ENCODE peak calls at places on chromosomes 13 and 19, in ten cellular contexts. One of them, this sample, is unnamed.

GRCh38 chr19:35206379-35206778 is 22.2 kb downstream of the FAM187B start:
- DNase-seq in GM23338: no peak
- DNase-seq in stimulated activated CD4-positive, alpha-beta T cell treated with anti-CD3 and anti-CD28 coated beads, Interleukin-1b, Interleukin-23, amount 100 ng/mL, for 1 hour: no peak
- DNase-seq in foreskin fibroblast: no peak
- DNase-seq in neural crest cell: no peak
- DNase-seq in heart right ventricle: no peak
- DNase-seq in stimulated activated CD8-positive, alpha-beta memory T cell treated with anti-CD3 and anti-CD28 coated beads, Interleukin-7, amount 100 ng/mL, for 1 hour: no peak
- DNase-seq in heart left ventricle: no peak
- DNase-seq in HS-5: no peak
- DNase-seq in KG1: no peak
- DNase-seq in this sample: no peak

GRCh38 chr13:109938255-109938936 is 152.0 kb upstream of the IRS2 start:
- DNase-seq in GM23338: no peak
- DNase-seq in stimulated activated CD4-positive, alpha-beta T cell treated with anti-CD3 and anti-CD28 coated beads, Interleukin-1b, Interleukin-23, amount 100 ng/mL, for 1 hour: no peak
- DNase-seq in foreskin fibroblast: peak
- DNase-seq in neural crest cell: no peak
- DNase-seq in heart right ventricle: no peak
- DNase-seq in stimulated activated CD8-positive, alpha-beta memory T cell treated with anti-CD3 and anti-CD28 coated beads, Interleukin-7, amount 100 ng/mL, for 1 hour: no peak
- DNase-seq in heart left ventricle: no peak
- DNase-seq in HS-5: peak
- DNase-seq in KG1: no peak
- DNase-seq in this sample: no peak

GRCh38 chr19:10001899-10002298 is 8.4 kb downstream of the COL5A3 start:
- DNase-seq in GM23338: peak
- DNase-seq in stimulated activated CD4-positive, alpha-beta T cell treated with anti-CD3 and anti-CD28 coated beads, Interleukin-1b, Interleukin-23, amount 100 ng/mL, for 1 hour: no peak
- DNase-seq in foreskin fibroblast: peak
- DNase-seq in neural crest cell: peak
- DNase-seq in heart right ventricle: peak
- DNase-seq in stimulated activated CD8-positive, alpha-beta memory T cell treated with anti-CD3 and anti-CD28 coated beads, Interleukin-7, amount 100 ng/mL, for 1 hour: no peak
- DNase-seq in heart left ventricle: peak
- DNase-seq in HS-5: no peak
- DNase-seq in KG1: no peak
- DNase-seq in this sample: peak

GRCh38 chr19:2524840-2525723 is 49.2 kb downstream of the GADD45B start:
- DNase-seq in GM23338: peak
- DNase-seq in stimulated activated CD4-positive, alpha-beta T cell treated with anti-CD3 and anti-CD28 coated beads, Interleukin-1b, Interleukin-23, amount 100 ng/mL, for 1 hour: no peak
- DNase-seq in foreskin fibroblast: peak
- DNase-seq in neural crest cell: no peak
- DNase-seq in heart right ventricle: no peak
- DNase-seq in stimulated activated CD8-positive, alpha-beta memory T cell treated with anti-CD3 and anti-CD28 coated beads, Interleukin-7, amount 100 ng/mL, for 1 hour: no peak
- DNase-seq in heart left ventricle: peak
- DNase-seq in HS-5: no peak
- DNase-seq in KG1: no peak
- DNase-seq in this sample: no peak

GRCh38 chr19:39590265-39590664 is 12.1 kb upstream of the LGALS13 start:
- DNase-seq in GM23338: peak
- DNase-seq in stimulated activated CD4-positive, alpha-beta T cell treated with anti-CD3 and anti-CD28 coated beads, Interleukin-1b, Interleukin-23, amount 100 ng/mL, for 1 hour: no peak
- DNase-seq in foreskin fibroblast: peak
- DNase-seq in neural crest cell: peak
- DNase-seq in heart right ventricle: no peak
- DNase-seq in stimulated activated CD8-positive, alpha-beta memory T cell treated with anti-CD3 and anti-CD28 coated beads, Interleukin-7, amount 100 ng/mL, for 1 hour: no peak
- DNase-seq in heart left ventricle: no peak
- DNase-seq in HS-5: no peak
- DNase-seq in KG1: no peak
- DNase-seq in this sample: no peak

GRCh38 chr13:50075619-50076097 is 60.4 kb downstream of the KCNRG start:
- DNase-seq in GM23338: no peak
- DNase-seq in stimulated activated CD4-positive, alpha-beta T cell treated with anti-CD3 and anti-CD28 coated beads, Interleukin-1b, Interleukin-23, amount 100 ng/mL, for 1 hour: no peak
- DNase-seq in foreskin fibroblast: peak
- DNase-seq in neural crest cell: no peak
- DNase-seq in heart right ventricle: no peak
- DNase-seq in stimulated activated CD8-positive, alpha-beta memory T cell treated with anti-CD3 and anti-CD28 coated beads, Interleukin-7, amount 100 ng/mL, for 1 hour: no peak
- DNase-seq in heart left ventricle: no peak
- DNase-seq in HS-5: no peak
- DNase-seq in KG1: no peak
- DNase-seq in this sample: no peak

GRCh38 chr19:47507924-47508553 is 6.8 kb downstream of the NAPA start:
- DNase-seq in GM23338: peak
- DNase-seq in stimulated activated CD4-positive, alpha-beta T cell treated with anti-CD3 and anti-CD28 coated beads, Interleukin-1b, Interleukin-23, amount 100 ng/mL, for 1 hour: no peak
- DNase-seq in foreskin fibroblast: no peak
- DNase-seq in neural crest cell: no peak
- DNase-seq in heart right ventricle: no peak
- DNase-seq in stimulated activated CD8-positive, alpha-beta memory T cell treated with anti-CD3 and anti-CD28 coated beads, Interleukin-7, amount 100 ng/mL, for 1 hour: no peak
- DNase-seq in heart left ventricle: no peak
- DNase-seq in HS-5: no peak
- DNase-seq in KG1: no peak
- DNase-seq in this sample: no peak

GRCh38 chr19:39557791-39558622 is 18.0 kb upstream of the EID2 start:
- DNase-seq in GM23338: no peak
- DNase-seq in stimulated activated CD4-positive, alpha-beta T cell treated with anti-CD3 and anti-CD28 coated beads, Interleukin-1b, Interleukin-23, amount 100 ng/mL, for 1 hour: no peak
- DNase-seq in foreskin fibroblast: peak
- DNase-seq in neural crest cell: no peak
- DNase-seq in heart right ventricle: no peak
- DNase-seq in stimulated activated CD8-positive, alpha-beta memory T cell treated with anti-CD3 and anti-CD28 coated beads, Interleukin-7, amount 100 ng/mL, for 1 hour: no peak
- DNase-seq in heart left ventricle: no peak
- DNase-seq in HS-5: no peak
- DNase-seq in KG1: no peak
- DNase-seq in this sample: no peak

GRCh38 chr13:26616126-26616525 is 58.6 kb downstream of the WASF3 start:
- DNase-seq in GM23338: no peak
- DNase-seq in stimulated activated CD4-positive, alpha-beta T cell treated with anti-CD3 and anti-CD28 coated beads, Interleukin-1b, Interleukin-23, amount 100 ng/mL, for 1 hour: no peak
- DNase-seq in foreskin fibroblast: peak
- DNase-seq in neural crest cell: no peak
- DNase-seq in heart right ventricle: no peak
- DNase-seq in stimulated activated CD8-positive, alpha-beta memory T cell treated with anti-CD3 and anti-CD28 coated beads, Interleukin-7, amount 100 ng/mL, for 1 hour: no peak
- DNase-seq in heart left ventricle: no peak
- DNase-seq in HS-5: peak
- DNase-seq in KG1: no peak
- DNase-seq in this sample: no peak

GRCh38 chr19:56668676-56669075 is 2.9 kb downstream of the ZNF835 start:
- DNase-seq in GM23338: no peak
- DNase-seq in stimulated activated CD4-positive, alpha-beta T cell treated with anti-CD3 and anti-CD28 coated beads, Interleukin-1b, Interleukin-23, amount 100 ng/mL, for 1 hour: no peak
- DNase-seq in foreskin fibroblast: no peak
- DNase-seq in neural crest cell: no peak
- DNase-seq in heart right ventricle: no peak
- DNase-seq in stimulated activated CD8-positive, alpha-beta memory T cell treated with anti-CD3 and anti-CD28 coated beads, Interleukin-7, amount 100 ng/mL, for 1 hour: no peak
- DNase-seq in heart left ventricle: no peak
- DNase-seq in HS-5: no peak
- DNase-seq in KG1: no peak
- DNase-seq in this sample: no peak

GRCh38 chr19:3061214-3062161 is 807 bp downstream of the TLE5 start:
- DNase-seq in GM23338: no peak
- DNase-seq in stimulated activated CD4-positive, alpha-beta T cell treated with anti-CD3 and anti-CD28 coated beads, Interleukin-1b, Interleukin-23, amount 100 ng/mL, for 1 hour: peak
- DNase-seq in foreskin fibroblast: peak
- DNase-seq in neural crest cell: no peak
- DNase-seq in heart right ventricle: peak
- DNase-seq in stimulated activated CD8-positive, alpha-beta memory T cell treated with anti-CD3 and anti-CD28 coated beads, Interleukin-7, amount 100 ng/mL, for 1 hour: peak
- DNase-seq in heart left ventricle: peak
- DNase-seq in HS-5: no peak
- DNase-seq in KG1: no peak
- DNase-seq in this sample: peak

GRCh38 chr19:41882568-41883462 is at the start of gene ARHGEF1:
- DNase-seq in GM23338: peak
- DNase-seq in stimulated activated CD4-positive, alpha-beta T cell treated with anti-CD3 and anti-CD28 coated beads, Interleukin-1b, Interleukin-23, amount 100 ng/mL, for 1 hour: no peak
- DNase-seq in foreskin fibroblast: peak
- DNase-seq in neural crest cell: no peak
- DNase-seq in heart right ventricle: peak
- DNase-seq in stimulated activated CD8-positive, alpha-beta memory T cell treated with anti-CD3 and anti-CD28 coated beads, Interleukin-7, amount 100 ng/mL, for 1 hour: peak
- DNase-seq in heart left ventricle: peak
- DNase-seq in HS-5: no peak
- DNase-seq in KG1: peak
- DNase-seq in this sample: peak

GRCh38 chr19:16581145-16581970 is 9.1 kb upstream of the SLC35E1 start:
- DNase-seq in GM23338: no peak
- DNase-seq in stimulated activated CD4-positive, alpha-beta T cell treated with anti-CD3 and anti-CD28 coated beads, Interleukin-1b, Interleukin-23, amount 100 ng/mL, for 1 hour: no peak
- DNase-seq in foreskin fibroblast: peak
- DNase-seq in neural crest cell: no peak
- DNase-seq in heart right ventricle: no peak
- DNase-seq in stimulated activated CD8-positive, alpha-beta memory T cell treated with anti-CD3 and anti-CD28 coated beads, Interleukin-7, amount 100 ng/mL, for 1 hour: no peak
- DNase-seq in heart left ventricle: peak
- DNase-seq in HS-5: no peak
- DNase-seq in KG1: no peak
- DNase-seq in this sample: peak

GRCh38 chr19:57025491-57025890 is 94.3 kb upstream of the USP29 start:
- DNase-seq in GM23338: no peak
- DNase-seq in stimulated activated CD4-positive, alpha-beta T cell treated with anti-CD3 and anti-CD28 coated beads, Interleukin-1b, Interleukin-23, amount 100 ng/mL, for 1 hour: no peak
- DNase-seq in foreskin fibroblast: no peak
- DNase-seq in neural crest cell: no peak
- DNase-seq in heart right ventricle: no peak
- DNase-seq in stimulated activated CD8-positive, alpha-beta memory T cell treated with anti-CD3 and anti-CD28 coated beads, Interleukin-7, amount 100 ng/mL, for 1 hour: no peak
- DNase-seq in heart left ventricle: no peak
- DNase-seq in HS-5: no peak
- DNase-seq in KG1: no peak
- DNase-seq in this sample: no peak

GRCh38 chr19:50793558-50794065 is 3.4 kb downstream of the ACP4 start:
- DNase-seq in GM23338: no peak
- DNase-seq in stimulated activated CD4-positive, alpha-beta T cell treated with anti-CD3 and anti-CD28 coated beads, Interleukin-1b, Interleukin-23, amount 100 ng/mL, for 1 hour: no peak
- DNase-seq in foreskin fibroblast: no peak
- DNase-seq in neural crest cell: no peak
- DNase-seq in heart right ventricle: no peak
- DNase-seq in stimulated activated CD8-positive, alpha-beta memory T cell treated with anti-CD3 and anti-CD28 coated beads, Interleukin-7, amount 100 ng/mL, for 1 hour: no peak
- DNase-seq in heart left ventricle: no peak
- DNase-seq in HS-5: no peak
- DNase-seq in KG1: no peak
- DNase-seq in this sample: no peak

GRCh38 chr19:28039677-28040381 is 1173.1 kb downstream of the UQCRFS1 start:
- DNase-seq in GM23338: no peak
- DNase-seq in stimulated activated CD4-positive, alpha-beta T cell treated with anti-CD3 and anti-CD28 coated beads, Interleukin-1b, Interleukin-23, amount 100 ng/mL, for 1 hour: no peak
- DNase-seq in foreskin fibroblast: no peak
- DNase-seq in neural crest cell: no peak
- DNase-seq in heart right ventricle: no peak
- DNase-seq in stimulated activated CD8-positive, alpha-beta memory T cell treated with anti-CD3 and anti-CD28 coated beads, Interleukin-7, amount 100 ng/mL, for 1 hour: no peak
- DNase-seq in heart left ventricle: no peak
- DNase-seq in HS-5: no peak
- DNase-seq in KG1: no peak
- DNase-seq in this sample: no peak

GRCh38 chr13:37868691-37869505 is 674 bp downstream of the TRPC4 start:
- DNase-seq in GM23338: peak
- DNase-seq in stimulated activated CD4-positive, alpha-beta T cell treated with anti-CD3 and anti-CD28 coated beads, Interleukin-1b, Interleukin-23, amount 100 ng/mL, for 1 hour: no peak
- DNase-seq in foreskin fibroblast: peak
- DNase-seq in neural crest cell: peak
- DNase-seq in heart right ventricle: no peak
- DNase-seq in stimulated activated CD8-positive, alpha-beta memory T cell treated with anti-CD3 and anti-CD28 coated beads, Interleukin-7, amount 100 ng/mL, for 1 hour: no peak
- DNase-seq in heart left ventricle: no peak
- DNase-seq in HS-5: no peak
- DNase-seq in KG1: no peak
- DNase-seq in this sample: no peak

GRCh38 chr19:15555759-15556633 is 47.7 kb downstream of the CYP4F22 start:
- DNase-seq in GM23338: peak
- DNase-seq in stimulated activated CD4-positive, alpha-beta T cell treated with anti-CD3 and anti-CD28 coated beads, Interleukin-1b, Interleukin-23, amount 100 ng/mL, for 1 hour: peak
- DNase-seq in foreskin fibroblast: peak
- DNase-seq in neural crest cell: peak
- DNase-seq in heart right ventricle: peak
- DNase-seq in stimulated activated CD8-positive, alpha-beta memory T cell treated with anti-CD3 and anti-CD28 coated beads, Interleukin-7, amount 100 ng/mL, for 1 hour: peak
- DNase-seq in heart left ventricle: peak
- DNase-seq in HS-5: peak
- DNase-seq in KG1: peak
- DNase-seq in this sample: peak

GRCh38 chr19:38429055-38429810 is 3.2 kb upstream of the RASGRP4 start:
- DNase-seq in GM23338: no peak
- DNase-seq in stimulated activated CD4-positive, alpha-beta T cell treated with anti-CD3 and anti-CD28 coated beads, Interleukin-1b, Interleukin-23, amount 100 ng/mL, for 1 hour: no peak
- DNase-seq in foreskin fibroblast: peak
- DNase-seq in neural crest cell: no peak
- DNase-seq in heart right ventricle: no peak
- DNase-seq in stimulated activated CD8-positive, alpha-beta memory T cell treated with anti-CD3 and anti-CD28 coated beads, Interleukin-7, amount 100 ng/mL, for 1 hour: no peak
- DNase-seq in heart left ventricle: no peak
- DNase-seq in HS-5: no peak
- DNase-seq in KG1: no peak
- DNase-seq in this sample: no peak

GRCh38 chr13:44104969-44105368 is 225.3 kb downstream of the LACC1 start:
- DNase-seq in GM23338: no peak
- DNase-seq in stimulated activated CD4-positive, alpha-beta T cell treated with anti-CD3 and anti-CD28 coated beads, Interleukin-1b, Interleukin-23, amount 100 ng/mL, for 1 hour: no peak
- DNase-seq in foreskin fibroblast: no peak
- DNase-seq in neural crest cell: no peak
- DNase-seq in heart right ventricle: no peak
- DNase-seq in stimulated activated CD8-positive, alpha-beta memory T cell treated with anti-CD3 and anti-CD28 coated beads, Interleukin-7, amount 100 ng/mL, for 1 hour: no peak
- DNase-seq in heart left ventricle: no peak
- DNase-seq in HS-5: no peak
- DNase-seq in KG1: no peak
- DNase-seq in this sample: no peak

GRCh38 chr19:53158119-53158656 is 665 bp downstream of the ZNF347 start:
- DNase-seq in GM23338: peak
- DNase-seq in stimulated activated CD4-positive, alpha-beta T cell treated with anti-CD3 and anti-CD28 coated beads, Interleukin-1b, Interleukin-23, amount 100 ng/mL, for 1 hour: no peak
- DNase-seq in foreskin fibroblast: peak
- DNase-seq in neural crest cell: peak
- DNase-seq in heart right ventricle: peak
- DNase-seq in stimulated activated CD8-positive, alpha-beta memory T cell treated with anti-CD3 and anti-CD28 coated beads, Interleukin-7, amount 100 ng/mL, for 1 hour: no peak
- DNase-seq in heart left ventricle: peak
- DNase-seq in HS-5: peak
- DNase-seq in KG1: no peak
- DNase-seq in this sample: peak

GRCh38 chr13:49877629-49878218 is 58.4 kb downstream of the SPRYD7 start:
- DNase-seq in GM23338: peak
- DNase-seq in stimulated activated CD4-positive, alpha-beta T cell treated with anti-CD3 and anti-CD28 coated beads, Interleukin-1b, Interleukin-23, amount 100 ng/mL, for 1 hour: no peak
- DNase-seq in foreskin fibroblast: peak
- DNase-seq in neural crest cell: no peak
- DNase-seq in heart right ventricle: no peak
- DNase-seq in stimulated activated CD8-positive, alpha-beta memory T cell treated with anti-CD3 and anti-CD28 coated beads, Interleukin-7, amount 100 ng/mL, for 1 hour: no peak
- DNase-seq in heart left ventricle: no peak
- DNase-seq in HS-5: no peak
- DNase-seq in KG1: no peak
- DNase-seq in this sample: no peak

GRCh38 chr13:45674908-45675307 is 27.2 kb upstream of the CBY2 start:
- DNase-seq in GM23338: peak
- DNase-seq in stimulated activated CD4-positive, alpha-beta T cell treated with anti-CD3 and anti-CD28 coated beads, Interleukin-1b, Interleukin-23, amount 100 ng/mL, for 1 hour: no peak
- DNase-seq in foreskin fibroblast: peak
- DNase-seq in neural crest cell: no peak
- DNase-seq in heart right ventricle: no peak
- DNase-seq in stimulated activated CD8-positive, alpha-beta memory T cell treated with anti-CD3 and anti-CD28 coated beads, Interleukin-7, amount 100 ng/mL, for 1 hour: no peak
- DNase-seq in heart left ventricle: no peak
- DNase-seq in HS-5: peak
- DNase-seq in KG1: no peak
- DNase-seq in this sample: no peak

GRCh38 chr13:33352023-33352422 is 66.5 kb upstream of the STARD13 start:
- DNase-seq in GM23338: no peak
- DNase-seq in stimulated activated CD4-positive, alpha-beta T cell treated with anti-CD3 and anti-CD28 coated beads, Interleukin-1b, Interleukin-23, amount 100 ng/mL, for 1 hour: no peak
- DNase-seq in foreskin fibroblast: no peak
- DNase-seq in neural crest cell: no peak
- DNase-seq in heart right ventricle: no peak
- DNase-seq in stimulated activated CD8-positive, alpha-beta memory T cell treated with anti-CD3 and anti-CD28 coated beads, Interleukin-7, amount 100 ng/mL, for 1 hour: no peak
- DNase-seq in heart left ventricle: no peak
- DNase-seq in HS-5: no peak
- DNase-seq in KG1: no peak
- DNase-seq in this sample: no peak

GRCh38 chr19:3784607-3785463 is 1.3 kb downstream of the MATK start:
- DNase-seq in GM23338: no peak
- DNase-seq in stimulated activated CD4-positive, alpha-beta T cell treated with anti-CD3 and anti-CD28 coated beads, Interleukin-1b, Interleukin-23, amount 100 ng/mL, for 1 hour: no peak
- DNase-seq in foreskin fibroblast: peak
- DNase-seq in neural crest cell: no peak
- DNase-seq in heart right ventricle: no peak
- DNase-seq in stimulated activated CD8-positive, alpha-beta memory T cell treated with anti-CD3 and anti-CD28 coated beads, Interleukin-7, amount 100 ng/mL, for 1 hour: no peak
- DNase-seq in heart left ventricle: no peak
- DNase-seq in HS-5: peak
- DNase-seq in KG1: no peak
- DNase-seq in this sample: no peak

GRCh38 chr13:72864142-72865035 is 82.5 kb downstream of the PIBF1 start:
- DNase-seq in GM23338: no peak
- DNase-seq in stimulated activated CD4-positive, alpha-beta T cell treated with anti-CD3 and anti-CD28 coated beads, Interleukin-1b, Interleukin-23, amount 100 ng/mL, for 1 hour: no peak
- DNase-seq in foreskin fibroblast: peak
- DNase-seq in neural crest cell: no peak
- DNase-seq in heart right ventricle: no peak
- DNase-seq in stimulated activated CD8-positive, alpha-beta memory T cell treated with anti-CD3 and anti-CD28 coated beads, Interleukin-7, amount 100 ng/mL, for 1 hour: no peak
- DNase-seq in heart left ventricle: no peak
- DNase-seq in HS-5: no peak
- DNase-seq in KG1: no peak
- DNase-seq in this sample: no peak

GRCh38 chr13:110436276-110436675 is 125.2 kb downstream of the RAB20 start:
- DNase-seq in GM23338: no peak
- DNase-seq in stimulated activated CD4-positive, alpha-beta T cell treated with anti-CD3 and anti-CD28 coated beads, Interleukin-1b, Interleukin-23, amount 100 ng/mL, for 1 hour: no peak
- DNase-seq in foreskin fibroblast: no peak
- DNase-seq in neural crest cell: no peak
- DNase-seq in heart right ventricle: no peak
- DNase-seq in stimulated activated CD8-positive, alpha-beta memory T cell treated with anti-CD3 and anti-CD28 coated beads, Interleukin-7, amount 100 ng/mL, for 1 hour: no peak
- DNase-seq in heart left ventricle: no peak
- DNase-seq in HS-5: no peak
- DNase-seq in KG1: no peak
- DNase-seq in this sample: no peak

GRCh38 chr13:87821512-87821911 is 150.3 kb downstream of the SLITRK5 start:
- DNase-seq in GM23338: no peak
- DNase-seq in stimulated activated CD4-positive, alpha-beta T cell treated with anti-CD3 and anti-CD28 coated beads, Interleukin-1b, Interleukin-23, amount 100 ng/mL, for 1 hour: no peak
- DNase-seq in foreskin fibroblast: no peak
- DNase-seq in neural crest cell: no peak
- DNase-seq in heart right ventricle: no peak
- DNase-seq in stimulated activated CD8-positive, alpha-beta memory T cell treated with anti-CD3 and anti-CD28 coated beads, Interleukin-7, amount 100 ng/mL, for 1 hour: no peak
- DNase-seq in heart left ventricle: no peak
- DNase-seq in HS-5: no peak
- DNase-seq in KG1: no peak
- DNase-seq in this sample: no peak